ENCODE peak calls at places on chromosomes 1 and 21, in five cellular contexts. G is HL-60, S is brain microvascular endothelial cell, O is body of pancreas, L is WERI-Rb-1. Y is an unnamed sample.

GRCh38 chr1:194538453-194538852 is 1352.0 kb upstream of the B3GALT2 start:
- DNase-seq in G (no peak), S (no peak), O (no peak), L (peak), Y (no peak)

GRCh38 chr1:77031101-77031662 is 163.9 kb downstream of the ST6GALNAC5 start:
- DNase-seq in G (no peak), S (peak), O (no peak), L (no peak), Y (peak)

GRCh38 chr21:18548249-18548648 is 144.7 kb upstream of the TMPRSS15 start:
- DNase-seq in G (no peak), S (no peak), O (no peak), L (no peak), Y (no peak)

GRCh38 chr1:244325056-244325764 is 126.5 kb downstream of the ADSS2 start:
- DNase-seq in G (peak), S (no peak), O (no peak), L (no peak), Y (peak)

GRCh38 chr1:173406783-173407230 is 70.3 kb upstream of the PRDX6 start:
- DNase-seq in G (no peak), S (no peak), O (no peak), L (no peak), Y (no peak)

GRCh38 chr1:2300004-2300771 is 72.1 kb downstream of the SKI start:
- DNase-seq in G (no peak), S (no peak), O (no peak), L (no peak), Y (peak)

GRCh38 chr1:4219111-4219510 is 319.0 kb upstream of the C1orf174 start:
- DNase-seq in G (no peak), S (no peak), O (no peak), L (no peak), Y (no peak)

GRCh38 chr1:156592910-156593732 is 1.5 kb downstream of the NAXE start:
- DNase-seq in G (no peak), S (no peak), O (no peak), L (no peak), Y (no peak)

GRCh38 chr1:58922302-58923089 is 138.6 kb upstream of the JUN start:
- DNase-seq in G (no peak), S (no peak), O (peak), L (no peak), Y (peak)

GRCh38 chr1:110053557-110054428 is 16.7 kb downstream of the ALX3 start:
- DNase-seq in G (no peak), S (peak), O (peak), L (peak), Y (peak)

GRCh38 chr1:114154146-114154962 is 685 bp upstream of the SYT6 start:
- DNase-seq in G (no peak), S (no peak), O (peak), L (peak), Y (peak)

DNA sequence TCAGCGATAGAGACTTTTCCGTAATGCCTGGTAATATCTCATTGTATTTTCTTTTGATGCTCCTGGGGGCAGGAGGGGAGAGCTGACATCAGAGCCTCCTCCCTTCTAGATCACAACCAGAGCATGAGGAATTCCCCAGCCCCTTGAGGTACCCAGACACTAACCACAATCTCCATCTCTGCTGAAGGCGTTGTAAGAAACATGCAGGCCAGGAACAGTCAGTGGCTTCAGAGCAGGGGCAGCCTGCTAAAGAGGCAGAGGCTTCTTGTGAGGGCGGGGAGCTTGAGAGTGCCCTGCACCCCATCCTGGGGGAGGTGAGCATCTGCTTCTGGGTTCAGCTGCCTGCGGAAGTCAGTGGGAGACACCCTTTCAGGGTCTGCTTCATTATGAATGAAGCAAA is 18.9 kb downstream of the MAPKAPK2 start:
- DNase-seq in G (no peak), S (no peak), O (no peak), L (no peak), Y (no peak)
- H3K4me3 ChIP-seq in G (no peak), S (no peak), O (no peak), L (no peak), Y (no peak)

GRCh38 chr1:106207185-106207584 is 849.3 kb upstream of the PRMT6 start:
- DNase-seq in G (no peak), S (no peak), O (no peak), L (no peak), Y (no peak)
- TF ChIP-seq CTCF in G (no peak), S (no peak), O (no peak), L (no peak), Y (no peak)

DNA sequence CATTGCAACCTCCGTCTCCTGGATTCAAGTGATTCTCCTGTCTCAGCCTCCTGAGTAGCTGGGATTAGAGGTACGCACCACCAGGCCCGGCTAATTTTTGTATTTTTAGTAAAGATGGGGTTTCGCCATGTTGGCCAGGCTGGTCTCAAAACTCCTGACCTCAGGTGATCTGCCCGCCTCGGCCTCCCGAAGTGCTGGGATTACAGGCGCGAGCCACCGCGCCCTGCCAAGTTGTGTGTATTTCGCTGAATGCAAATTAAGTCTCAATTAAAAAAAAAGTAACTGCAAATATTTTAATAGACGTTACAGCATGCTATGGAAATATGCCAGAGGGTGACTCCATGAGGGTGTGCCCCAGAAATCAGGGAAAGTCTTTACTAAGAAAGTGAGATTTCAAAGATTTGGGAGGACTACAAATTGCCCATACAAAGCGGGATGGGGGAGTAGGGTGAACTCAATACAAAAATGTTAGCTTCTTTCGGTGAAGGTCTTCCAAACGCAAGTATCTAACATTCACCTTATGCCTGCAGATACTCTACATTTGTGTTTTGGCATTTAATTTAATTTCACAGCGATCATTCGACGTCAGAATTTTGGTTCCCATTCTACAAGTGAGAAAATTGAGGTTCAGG is 85.6 kb downstream of the NKAIN1 start:
- DNase-seq in G (no peak), S (no peak), O (no peak), L (no peak), Y (peak)
- H3K4me3 ChIP-seq in G (peak), S (peak), O (peak), L (peak), Y (no peak)

GRCh38 chr1:91502138-91502881 is 1.7 kb downstream of the CDC7 start:
- DNase-seq in G (no peak), S (no peak), O (no peak), L (no peak), Y (no peak)

GRCh38 chr1:91499904-91500755 is 521 bp upstream of the CDC7 start:
- DNase-seq in G (peak), S (no peak), O (no peak), L (no peak), Y (no peak)

GRCh38 chr1:91499346-91499745 is 1.3 kb upstream of the CDC7 start:
- DNase-seq in G (no peak), S (no peak), O (no peak), L (no peak), Y (no peak)

GRCh38 chr1:91501527-91501859 is 842 bp downstream of the CDC7 start:
- DNase-seq in G (no peak), S (peak), O (no peak), L (no peak), Y (peak)

GRCh38 chr1:91500756-91501526 is at the start of gene CDC7:
- DNase-seq in G (peak), S (peak), O (peak), L (peak), Y (peak)
- TF ChIP-seq CTCF in G (no peak), S (peak), O (peak), L (peak), Y (peak)

DNA sequence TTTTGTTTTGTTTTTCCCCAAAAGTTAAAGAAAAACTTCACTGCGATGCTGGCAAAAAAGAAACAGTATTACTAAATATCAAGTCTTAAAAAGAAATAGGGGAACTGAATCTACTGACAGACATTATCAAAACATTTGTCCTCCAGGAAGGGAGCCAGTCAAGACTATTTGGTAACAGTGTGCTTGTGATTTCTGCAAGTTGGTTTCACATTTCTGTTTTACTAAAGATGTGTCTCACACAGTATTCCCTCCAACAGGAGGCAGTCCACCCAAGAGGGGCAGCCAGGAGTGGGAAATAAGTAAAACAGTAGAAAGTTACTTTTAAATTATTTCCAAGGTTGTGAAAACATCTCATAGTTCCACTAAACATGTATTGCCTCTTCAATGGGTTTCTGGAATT is 74.4 kb upstream of the SDC3 start:
- DNase-seq in G (peak), S (no peak), O (no peak), L (no peak), Y (peak)
- H3K4me3 ChIP-seq in G (no peak), S (no peak), O (no peak), L (no peak), Y (no peak)

DNA sequence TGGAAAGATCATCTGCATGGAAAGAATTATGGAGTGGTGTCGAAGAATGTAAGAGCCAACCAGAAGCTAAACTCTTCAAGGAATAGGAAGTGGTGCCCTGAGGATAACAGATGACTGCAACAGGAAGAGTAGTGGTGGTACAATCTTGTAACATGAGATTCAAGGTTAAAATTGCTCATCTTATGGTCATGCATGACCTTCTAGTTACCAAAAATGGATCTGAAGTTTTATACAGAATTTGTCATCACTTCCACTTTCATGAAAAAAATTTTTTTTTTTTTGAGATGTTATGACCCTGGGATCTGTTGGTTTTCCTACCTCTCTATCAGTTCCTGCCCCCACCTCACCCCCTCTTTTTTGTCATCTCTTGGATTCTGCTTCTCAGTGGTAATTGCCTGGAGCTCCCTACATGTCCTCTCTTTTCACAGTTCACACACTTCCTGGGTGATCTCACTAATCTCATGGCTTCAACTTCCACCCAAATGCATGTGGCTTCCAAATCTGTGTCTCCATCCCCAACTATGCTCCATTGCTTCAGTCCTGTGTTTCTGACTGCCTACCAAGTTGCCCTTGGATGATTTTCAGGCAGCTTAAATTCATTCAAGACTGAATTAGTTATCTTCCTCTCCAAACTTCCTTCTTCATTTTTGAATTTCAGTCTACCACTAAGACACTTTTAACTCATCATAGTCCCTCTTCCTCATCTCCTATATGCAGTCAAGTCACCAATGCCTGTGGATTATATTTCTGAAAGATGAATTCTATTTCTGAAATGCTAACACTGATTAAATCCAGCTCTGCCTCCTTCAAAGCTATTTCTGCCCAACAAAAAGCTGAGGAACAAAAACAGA is 48.4 kb downstream of the SLAMF6 start:
- DNase-seq in G (peak), S (no peak), O (no peak), L (no peak), Y (no peak)
- TF ChIP-seq CTCF in G (no peak), S (no peak), O (no peak), L (no peak), Y (no peak)